ENCODE peak calls at places on chromosomes 11 and 22, in six cellular contexts. V is SK-N-SH, Y is A549, J is GM12878, H is K562, L is HepG2. P is an unnamed sample.

GRCh38 chr11:70813651-70814050 is 415.3 kb downstream of the CTTN start:
- DNase-seq in L (no peak), J (no peak), Y (no peak), H (no peak), V (no peak), P (no peak)

GRCh38 chr11:111729441-111729840 is 36.7 kb downstream of the PPP2R1B start:
- DNase-seq in V (no peak), Y (no peak), J (no peak), L (no peak), H (no peak), P (peak)

GRCh38 chr22:17862646-17863181 is 88.4 kb upstream of the BID start:
- DNase-seq in H (no peak), J (no peak), V (no peak), L (no peak), Y (no peak), P (no peak)

GRCh38 chr22:20642668-20643179 is 131.2 kb upstream of the SERPIND1 start:
- DNase-seq in V (no peak), L (no peak), Y (no peak), H (no peak), J (no peak), P (no peak)

GRCh38 chr22:45996241-45997076 is 19.5 kb upstream of the WNT7B start:
- DNase-seq in J (no peak), Y (no peak), H (no peak), V (no peak), L (no peak), P (peak)

GRCh38 chr22:42596376-42596775 is 18.3 kb downstream of the POLDIP3 start:
- DNase-seq in V (no peak), Y (no peak), L (no peak), H (no peak), J (no peak), P (no peak)

GRCh38 chr11:14202263-14203173 is 156.5 kb downstream of the RRAS2 start:
- DNase-seq in V (peak), H (no peak), Y (no peak), L (no peak), J (peak), P (no peak)

GRCh38 chr11:1652026-1652425 is 22.5 kb downstream of the KRTAP5-5 start:
- DNase-seq in H (no peak), V (peak), L (no peak), Y (no peak), J (no peak), P (no peak)

GRCh38 chr11:103420593-103420992 is 311.4 kb downstream of the DYNC2H1 start:
- DNase-seq in V (no peak), L (no peak), J (no peak), Y (no peak), H (no peak), P (peak)

GRCh38 chr11:78961186-78961782 is 386.6 kb upstream of the NARS2 start:
- DNase-seq in V (peak), L (no peak), J (no peak), Y (peak), H (peak), P (peak)

GRCh38 chr22:41603873-41604332 is 14.3 kb upstream of the PMM1 start:
- DNase-seq in V (no peak), J (peak), Y (no peak), L (no peak), H (peak), P (no peak)

GRCh38 chr11:103671143-103671651 is 365.2 kb upstream of the DDI1 start:
- DNase-seq in H (no peak), V (no peak), L (no peak), J (no peak), Y (no peak), P (no peak)

GRCh38 chr11:93906486-93906885 is 56.1 kb upstream of the VSTM5 start:
- DNase-seq in Y (no peak), J (no peak), H (no peak), L (no peak), V (no peak), P (peak)

GRCh38 chr11:108967571-108967970 is 302.7 kb downstream of the DDX10 start:
- DNase-seq in L (no peak), H (no peak), Y (no peak), V (peak), J (no peak), P (no peak)

GRCh38 chr11:19601235-19601634 is 111.4 kb upstream of the NAV2 start:
- DNase-seq in J (no peak), L (no peak), Y (no peak), V (no peak), H (no peak), P (no peak)

GRCh38 chr22:43266117-43266516 is 77.1 kb downstream of the SCUBE1 start:
- DNase-seq in Y (no peak), J (no peak), L (no peak), H (no peak), V (no peak), P (no peak)

GRCh38 chr11:14258177-14258935 is 100.6 kb downstream of the RRAS2 start:
- DNase-seq in V (no peak), L (peak), H (no peak), J (no peak), Y (peak), P (peak)

GRCh38 chr11:113840932-113841664 is 34.3 kb downstream of the USP28 start:
- DNase-seq in J (no peak), H (no peak), V (no peak), Y (no peak), L (no peak), P (no peak)

GRCh38 chr22:37998543-37998942 is 14.2 kb upstream of the SOX10 start:
- DNase-seq in J (no peak), L (peak), V (no peak), Y (no peak), H (no peak), P (no peak)

GRCh38 chr11:133082453-133082781 is 449.9 kb downstream of the OPCML start:
- DNase-seq in L (no peak), H (no peak), J (no peak), V (no peak), Y (no peak), P (no peak)

GRCh38 chr11:102807921-102808320 is 10.0 kb upstream of the MMP1 start:
- DNase-seq in H (peak), L (peak), Y (peak), V (peak), J (no peak), P (peak)

GRCh38 chr11:133956650-133957633 is at the start of gene IGSF9B:
- DNase-seq in H (peak), V (peak), L (no peak), Y (peak), J (peak), P (peak)

GRCh38 chr11:68024508-68024907 is 6.0 kb upstream of the NDUFS8 start:
- DNase-seq in V (no peak), Y (no peak), H (no peak), L (no peak), J (no peak), P (no peak)

GRCh38 chr22:23218867-23219251 is 38.5 kb downstream of the BCR start:
- DNase-seq in Y (no peak), L (peak), H (no peak), V (peak), J (no peak), P (peak)

GRCh38 chr11:122900803-122901202 is 18.2 kb downstream of the JHY start:
- DNase-seq in J (no peak), H (no peak), V (no peak), L (no peak), Y (no peak), P (peak)

GRCh38 chr11:76303399-76303798 is 77.5 kb downstream of the THAP12 start:
- DNase-seq in L (no peak), V (no peak), Y (no peak), J (no peak), H (no peak), P (no peak)

GRCh38 chr11:18696638-18697225 is 1.8 kb upstream of the TMEM86A start:
- DNase-seq in J (no peak), H (no peak), V (no peak), L (no peak), Y (no peak), P (peak)

GRCh38 chr22:32478994-32479393 is 4.4 kb downstream of the FBXO7 start:
- DNase-seq in H (no peak), V (no peak), J (no peak), Y (no peak), L (no peak), P (peak)
- TF ChIP-seq SMC3 in H (no peak), V (no peak), J (no peak), Y (no peak), L (no peak), P (no peak)

DNA sequence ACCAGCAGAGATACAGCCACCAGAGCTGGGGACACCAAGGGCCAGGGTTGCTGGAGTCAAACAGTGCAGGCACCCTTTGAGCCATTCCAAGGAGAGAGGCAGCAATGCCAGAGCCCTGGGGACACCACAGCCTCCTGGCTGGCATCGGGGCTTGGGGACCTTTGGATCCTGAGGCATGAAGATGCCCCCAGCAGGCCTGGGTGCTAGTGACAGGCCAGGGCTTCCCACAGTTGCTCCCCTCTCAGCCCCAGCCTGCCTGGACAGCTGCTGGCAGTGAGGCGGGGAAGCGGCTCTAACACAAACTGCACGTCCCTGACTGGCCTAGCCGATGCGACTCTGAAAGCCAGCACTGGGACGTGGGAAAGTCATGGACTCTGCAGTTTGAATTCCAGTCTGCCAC is 2.7 kb downstream of the CD5 start:
- DNase-seq in Y (no peak), L (no peak), H (no peak), J (no peak), V (no peak), P (no peak)
- TF ChIP-seq SMC3 in Y (no peak), L (no peak), H (no peak), J (no peak), V (no peak), P (no peak)

GRCh38 chr11:65380460-65381126 is 1.9 kb downstream of the SLC25A45 start:
- DNase-seq in V (no peak), Y (no peak), H (no peak), L (no peak), J (no peak), P (no peak)
- TF ChIP-seq SMC3 in V (no peak), Y (no peak), H (no peak), L (no peak), J (no peak), P (no peak)

GRCh38 chr22:50189849-50190181 is 4.1 kb downstream of the TRABD start:
- DNase-seq in J (no peak), H (no peak), L (no peak), Y (no peak), V (no peak), P (no peak)
- TF ChIP-seq SMC3 in J (no peak), H (no peak), L (no peak), Y (no peak), V (no peak), P (no peak)

GRCh38 chr11:369336-370018 is at the start of gene B4GALNT4:
- DNase-seq in Y (no peak), H (peak), V (peak), L (no peak), J (no peak), P (peak)

GRCh38 chr11:371716-372590 is 2.7 kb downstream of the B4GALNT4 start:
- DNase-seq in Y (no peak), L (no peak), V (no peak), J (no peak), H (no peak), P (no peak)

GRCh38 chr11:371051-371450 is 1.8 kb downstream of the B4GALNT4 start:
- DNase-seq in L (no peak), Y (no peak), H (no peak), V (peak), J (no peak), P (no peak)

GRCh38 chr11:368414-369335 is 624 bp upstream of the B4GALNT4 start:
- DNase-seq in V (peak), H (no peak), Y (peak), J (no peak), L (peak), P (peak)

DNA sequence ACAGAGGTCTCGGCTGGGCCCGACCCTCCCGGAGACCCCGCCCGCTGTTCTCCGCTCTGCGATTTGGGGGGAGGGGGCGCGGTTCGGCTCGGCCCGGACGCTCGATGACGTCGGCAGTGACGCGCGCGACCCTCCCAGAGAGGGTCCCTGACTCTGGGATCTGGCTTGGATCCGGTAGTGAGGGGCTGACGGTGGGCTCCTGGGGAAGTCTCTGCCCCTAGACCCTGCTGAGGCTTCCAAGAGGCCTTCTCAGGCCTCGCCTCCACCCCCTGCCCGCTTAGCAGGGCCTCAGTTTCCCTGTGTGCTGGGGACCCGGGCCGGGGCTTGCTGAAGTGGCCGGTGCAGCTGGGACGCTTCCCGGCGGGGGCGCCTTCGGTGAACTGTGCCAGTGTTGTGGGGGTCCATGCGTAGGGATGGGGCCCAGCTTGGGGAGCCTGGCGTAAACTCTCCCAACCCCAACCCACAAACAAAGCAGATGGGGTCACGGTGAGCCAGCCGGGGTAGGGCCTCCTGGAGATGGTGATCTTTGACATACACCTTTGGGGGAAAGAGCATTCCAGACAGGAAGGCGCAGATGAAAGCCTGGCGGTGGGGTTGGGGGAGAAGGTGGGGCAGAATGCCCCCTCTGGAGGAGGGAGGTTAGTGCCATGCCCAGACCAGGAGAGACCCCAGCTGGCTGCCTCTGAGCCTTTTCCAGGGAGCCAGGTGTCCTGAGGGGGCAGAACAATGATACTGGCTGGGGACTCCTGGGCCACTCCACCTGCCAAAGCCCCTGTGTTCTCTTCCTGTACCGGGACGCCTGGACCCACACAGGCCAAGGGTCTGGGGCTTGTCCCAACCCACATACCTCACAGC is 1.0 kb downstream of the B4GALNT4 start:
- DNase-seq in H (no peak), L (no peak), Y (no peak), J (no peak), V (peak), P (no peak)
- TF ChIP-seq SMC3 in H (no peak), L (no peak), Y (no peak), J (no peak), V (no peak), P (no peak)

GRCh38 chr11:120088056-120088455 is 49.9 kb downstream of the TRIM29 start:
- DNase-seq in H (no peak), V (no peak), J (no peak), Y (no peak), L (no peak), P (no peak)

GRCh38 chr11:120089036-120090001 is 48.6 kb downstream of the TRIM29 start:
- DNase-seq in L (no peak), H (no peak), J (no peak), V (no peak), Y (no peak), P (no peak)

GRCh38 chr11:120091121-120091520 is 46.8 kb downstream of the TRIM29 start:
- DNase-seq in Y (no peak), H (no peak), V (no peak), J (no peak), L (no peak), P (no peak)

GRCh38 chr11:120090411-120090810 is 47.5 kb downstream of the TRIM29 start:
- DNase-seq in L (no peak), Y (no peak), H (no peak), V (no peak), J (no peak), P (no peak)

GRCh38 chr11:120086651-120087050 is 51.3 kb downstream of the TRIM29 start:
- DNase-seq in L (no peak), V (no peak), Y (no peak), J (no peak), H (no peak), P (no peak)
- TF ChIP-seq SMC3 in L (no peak), V (no peak), Y (no peak), J (no peak), H (no peak), P (no peak)

DNA sequence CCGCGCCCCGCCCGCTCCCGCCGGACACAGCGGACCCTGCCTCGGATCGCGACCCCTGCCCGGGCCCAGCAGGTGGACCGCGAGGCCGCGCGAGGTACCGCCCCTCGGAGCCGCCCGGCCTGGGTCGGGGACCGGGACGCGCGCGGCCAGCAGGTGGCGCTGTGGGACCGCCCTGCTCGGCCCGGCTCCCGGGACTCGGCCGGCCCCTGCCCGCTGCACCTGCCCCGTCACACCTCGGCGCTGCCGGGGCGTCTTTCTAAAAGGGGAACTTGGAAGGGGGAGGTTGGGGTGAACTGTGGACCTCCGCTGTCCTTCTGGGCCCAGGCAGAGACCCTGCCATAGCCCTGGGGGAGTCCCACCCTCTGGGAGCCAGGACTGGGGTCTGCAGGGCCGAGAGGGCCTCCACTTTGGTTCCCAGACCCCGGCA is 11.1 kb downstream of the CRELD2 start:
- DNase-seq in L (no peak), V (peak), Y (no peak), J (no peak), H (peak), P (no peak)
- TF ChIP-seq SMC3 in L (no peak), V (peak), Y (peak), J (peak), H (peak), P (peak)

GRCh38 chr11:75022759-75023396 is 34.1 kb downstream of the NEU3 start:
- DNase-seq in L (peak), H (peak), Y (peak), V (peak), J (peak), P (peak)

GRCh38 chr11:75024764-75025211 is 36.1 kb downstream of the NEU3 start:
- DNase-seq in V (peak), L (no peak), J (no peak), H (no peak), Y (no peak), P (no peak)

GRCh38 chr11:75024068-75024449 is 35.3 kb downstream of the NEU3 start:
- DNase-seq in J (no peak), Y (no peak), V (no peak), H (no peak), L (no peak), P (no peak)

GRCh38 chr11:75022289-75022688 is 33.6 kb downstream of the NEU3 start:
- DNase-seq in Y (no peak), L (no peak), H (no peak), V (no peak), J (no peak), P (no peak)

GRCh38 chr11:75023446-75024067 is 34.8 kb downstream of the NEU3 start:
- DNase-seq in Y (no peak), H (no peak), L (no peak), J (no peak), V (no peak), P (peak)
- TF ChIP-seq SMC3 in Y (no peak), H (no peak), L (no peak), J (no peak), V (no peak), P (no peak)

GRCh38 chr11:532512-533048 is 2.8 kb downstream of the HRAS start:
- DNase-seq in H (no peak), Y (no peak), V (no peak), J (no peak), L (no peak), P (no peak)
- TF ChIP-seq SMC3 in H (no peak), Y (no peak), V (no peak), J (no peak), L (no peak), P (no peak)